ENCODE peak calls at places on chromosomes 16 and 17, in seven cellular contexts. D, U, Z, Y, N, B and V are unnamed samples.

GRCh38 chr17:44029736-44030135 is 15.0 kb upstream of the TMEM101 start:
- DNase-seq in D (no peak), Z (no peak), N (no peak), Y (no peak), B (no peak), U (no peak), V (no peak)

GRCh38 chr16:30874244-30874820 is 19.5 kb downstream of the BCL7C start:
- DNase-seq in Z (no peak), Y (no peak), U (no peak), N (no peak), D (no peak), B (peak; percentile 54), V (no peak)

GRCh38 chr16:102060-102855 is 24.2 kb downstream of the MPG start:
- DNase-seq in Y (peak; percentile 72), Z (no peak), D (no peak), B (no peak), U (no peak), N (peak; percentile 90), V (no peak)

GRCh38 chr17:43027091-43028032 is 2.3 kb downstream of the RND2 start:
- DNase-seq in Y (no peak), N (no peak), B (no peak), D (no peak), Z (no peak), U (no peak), V (no peak)

GRCh38 chr16:66382966-66383299 is 16.4 kb downstream of the CDH5 start:
- DNase-seq in N (peak; percentile 82), U (peak; percentile 74), D (no peak), Z (no peak), B (no peak), Y (peak; percentile 86), V (no peak)

GRCh38 chr16:86133847-86134375 is 234.9 kb downstream of the IRF8 start:
- DNase-seq in U (no peak), Z (peak; percentile 64), N (no peak), D (no peak), B (no peak), Y (no peak), V (no peak)

GRCh38 chr16:19691161-19691850 is 26.7 kb downstream of the KNOP1 start:
- DNase-seq in Z (no peak), N (no peak), D (no peak), U (no peak), B (peak; percentile 84), Y (no peak), V (no peak)

GRCh38 chr17:3026125-3026855 is 37.1 kb downstream of the OR1D5 start:
- DNase-seq in Z (peak; percentile 64), Y (no peak), B (peak; percentile 61), N (no peak), D (no peak), U (no peak), V (no peak)

GRCh38 chr16:71956500-71956899 is 43.7 kb downstream of the PKD1L3 start:
- DNase-seq in D (no peak), B (no peak), U (no peak), Y (peak; percentile 28), Z (no peak), N (peak; percentile 32), V (no peak)

GRCh38 chr17:48429156-48429555 is 858 bp downstream of the SKAP1 start:
- DNase-seq in N (no peak), Y (no peak), B (no peak), D (no peak), U (no peak), Z (no peak), V (no peak)

GRCh38 chr16:1432388-1433262 is 1.7 kb downstream of the PERCC1 start:
- DNase-seq in U (no peak), D (no peak), N (no peak), B (no peak), Y (no peak), Z (no peak), V (no peak)

GRCh38 chr16:80837421-80838263 is 33.2 kb upstream of the CDYL2 start:
- DNase-seq in Z (no peak), D (no peak), U (no peak), B (no peak), N (no peak), Y (no peak), V (no peak)

GRCh38 chr17:43356999-43357398 is 41.8 kb upstream of the ARL4D start:
- DNase-seq in B (no peak), N (peak; percentile 87), Z (no peak), Y (peak; percentile 91), D (no peak), U (peak; percentile 79), V (no peak)

GRCh38 chr16:66176111-66176510 is 190.4 kb upstream of the CDH5 start:
- DNase-seq in Y (no peak), D (no peak), Z (no peak), N (no peak), U (no peak), B (no peak), V (no peak)

GRCh38 chr17:38893612-38894011 is 23.8 kb downstream of the LASP1 start:
- DNase-seq in Y (no peak), U (no peak), B (peak; percentile 88), N (peak; percentile 40), D (no peak), Z (no peak), V (no peak)

GRCh38 chr17:40963838-40964237 is 2.9 kb downstream of the KRT39 start:
- DNase-seq in U (peak; percentile 37), Y (peak; percentile 20), N (peak; percentile 29), D (peak; percentile 12), Z (no peak), B (no peak), V (no peak)

GRCh38 chr16:67922740-67923139 is 8.9 kb downstream of the CTRL start:
- DNase-seq in Y (no peak), B (no peak), Z (no peak), U (no peak), N (no peak), D (no peak), V (no peak)

GRCh38 chr17:60817187-60817586 is 139.5 kb downstream of the BCAS3 start:
- DNase-seq in Z (no peak), Y (peak; percentile 92), N (peak; percentile 79), B (no peak), D (no peak), U (peak; percentile 45), V (no peak)

GRCh38 chr16:88287219-88287618 is 95.5 kb upstream of the ZNF469 start:
- DNase-seq in N (no peak), Y (peak; percentile 60), Z (no peak), U (peak; percentile 68), B (no peak), D (peak; percentile 24), V (no peak)

GRCh38 chr16:4882261-4882632 is 35.0 kb downstream of the UBN1 start:
- DNase-seq in D (no peak), Z (no peak), N (peak; percentile 76), B (no peak), Y (peak; percentile 61), U (no peak), V (no peak)

GRCh38 chr17:79916991-79917901 is 78.0 kb upstream of the CBX4 start:
- DNase-seq in Z (no peak), Y (no peak), B (peak; percentile 46), N (no peak), D (no peak), U (no peak), V (no peak)

GRCh38 chr17:79916506-79916905 is 77.3 kb upstream of the CBX4 start:
- DNase-seq in B (peak; percentile 17), Y (no peak), Z (no peak), U (no peak), D (no peak), N (no peak), V (no peak)

GRCh38 chr17:79914813-79915740 is 75.8 kb upstream of the CBX4 start:
- DNase-seq in Y (no peak), Z (no peak), B (peak; percentile 59), N (no peak), D (no peak), U (no peak), V (no peak)

GRCh38 chr17:79913896-79914812 is 74.9 kb upstream of the CBX4 start:
- DNase-seq in Z (no peak), Y (no peak), N (no peak), U (no peak), B (peak; percentile 53), D (no peak), V (no peak)

DNA sequence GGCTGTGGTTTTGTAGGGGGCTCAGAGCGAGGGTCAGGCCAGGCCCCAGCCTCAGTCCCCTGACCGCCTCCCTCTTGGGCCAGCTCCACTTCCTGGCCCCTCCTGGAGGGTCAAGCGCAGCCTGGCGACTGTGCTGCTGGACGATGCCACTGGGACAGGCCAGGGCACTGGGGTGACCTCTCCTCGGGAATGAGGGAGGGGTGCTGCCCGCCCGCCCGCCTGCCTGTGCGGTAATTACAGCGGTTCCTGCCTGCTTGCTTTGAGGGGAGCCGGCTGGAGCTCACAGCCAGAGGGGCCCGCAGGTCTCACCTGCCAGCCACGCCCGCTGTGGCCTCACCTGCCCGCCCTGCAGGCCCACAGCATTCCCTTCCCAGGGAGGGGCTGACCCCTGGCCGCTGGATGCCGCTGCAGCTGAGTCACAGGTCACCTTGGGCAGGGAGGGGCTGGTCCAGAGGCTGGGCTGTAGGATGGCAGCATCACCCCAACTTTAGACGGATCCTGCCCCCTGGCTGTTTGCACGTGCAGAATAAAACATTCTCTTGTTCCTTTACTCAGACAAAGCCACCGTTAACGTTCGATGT is 76.7 kb upstream of the CBX4 start:
- DNase-seq in D (peak; percentile 51), B (peak; percentile 72), Y (peak; percentile 38), U (peak; percentile 77), N (peak; percentile 51), Z (no peak), V (no peak)
- TF ChIP-seq CTCF in D (peak; percentile 69), B (no peak), Y (peak; percentile 23), U (peak; percentile 56), N (peak; percentile 36), Z (no peak), V (no peak)

DNA sequence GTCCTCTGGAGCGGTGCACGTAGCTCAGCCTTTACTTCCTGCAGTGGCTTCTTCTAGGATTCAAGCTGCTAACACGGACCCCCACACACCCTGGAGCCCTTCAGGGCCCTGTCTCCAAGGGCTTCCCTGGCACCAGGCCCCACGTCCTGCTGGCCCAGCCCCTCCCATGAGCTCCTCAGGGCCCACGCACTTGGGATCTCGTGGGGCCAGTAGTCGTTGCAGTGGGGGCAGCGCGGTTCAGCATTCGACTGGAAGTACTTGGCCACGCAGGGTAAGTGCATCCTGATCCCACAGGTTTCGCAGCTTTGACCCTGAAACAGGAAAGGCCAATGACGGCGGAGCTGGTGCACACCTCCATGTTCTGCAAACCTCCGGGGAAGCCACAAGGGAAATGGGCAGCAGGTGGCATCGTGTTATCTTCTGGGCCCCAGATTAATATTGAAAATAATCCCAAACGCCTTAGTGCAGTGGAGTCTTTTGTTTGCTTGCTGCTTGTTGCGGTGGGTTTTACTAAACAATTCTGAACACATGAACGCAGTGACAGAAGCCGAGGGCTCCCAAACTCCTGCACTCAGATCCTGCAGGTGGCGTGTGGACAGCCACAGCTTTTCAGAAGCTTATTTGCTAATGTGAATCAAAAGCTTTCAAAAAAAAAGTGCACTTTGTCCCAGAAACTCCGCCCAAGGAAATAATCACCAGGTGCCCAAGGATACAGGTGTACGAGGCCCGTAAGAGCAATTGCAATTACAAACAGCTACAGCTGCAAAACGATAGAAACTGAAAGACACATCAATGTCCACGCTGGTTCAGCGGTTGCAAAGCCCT is 22.4 kb downstream of the KDM8 start:
- DNase-seq in B (peak; percentile 70), Y (no peak), U (no peak), D (peak; percentile 35), N (no peak), Z (no peak), V (no peak)
- TF ChIP-seq CTCF in B (no peak), Y (no peak), U (no peak), D (peak; percentile 55), N (no peak), Z (no peak), V (no peak)

GRCh38 chr17:73420897-73421296 is 109.1 kb upstream of the CDC42EP4 start:
- DNase-seq in B (peak; percentile 47), D (peak; percentile 34), U (peak; percentile 65), Z (no peak), Y (peak; percentile 17), N (no peak), V (peak; percentile 26)
- TF ChIP-seq CTCF in B (no peak), D (peak; percentile 42), U (peak; percentile 16), Z (no peak), Y (peak; percentile 36), N (peak; percentile 21), V (no peak)

GRCh38 chr16:58026705-58027340 is 1.3 kb downstream of the MMP15 start:
- DNase-seq in N (no peak), Y (no peak), B (peak; percentile 75), U (no peak), Z (no peak), D (no peak), V (peak; percentile 37)
- TF ChIP-seq CTCF in N (no peak), Y (no peak), B (no peak), U (no peak), Z (no peak), D (no peak), V (no peak)